ENCODE peak calls at places on chromosomes 4 and X, in ten cellular contexts. N, C, W, X, A, E, Y, T, Z and S are unnamed samples.

GRCh38 chr4:106766519-106766918 is 269.6 kb downstream of the DKK2 start:
- DNase-seq in N (no peak), C (no peak), W (no peak), X (no peak), A (no peak), E (no peak), Y (no peak), T (no peak), Z (no peak), S (no peak)

GRCh38 chrX:66200855-66201795 is 37.1 kb downstream of the HEPH start:
- DNase-seq in N (no peak), C (peak; percentile 24), W (no peak), X (no peak), A (no peak), E (no peak), Y (no peak), T (no peak), Z (no peak), S (no peak)

GRCh38 chr4:42786350-42787070 is 106.0 kb upstream of the GRXCR1 start:
- DNase-seq in N (peak; percentile 84), C (no peak), W (no peak), X (no peak), A (no peak), E (no peak), Y (no peak), T (no peak), Z (no peak), S (no peak)

GRCh38 chrX:74614193-74614909 is at the start of gene RLIM:
- DNase-seq in N (peak; percentile 93), C (peak; percentile 97), W (peak; percentile 97), X (peak; percentile 90), A (peak; percentile 90), E (peak; percentile 93), Y (peak; percentile 89), T (peak; percentile 97), Z (peak; percentile 98), S (peak; percentile 91)

GRCh38 chr4:87559090-87559837 is 30.1 kb upstream of the SPARCL1 start:
- DNase-seq in N (peak; percentile 25), C (peak; percentile 69), W (no peak), X (no peak), A (no peak), E (no peak), Y (peak; percentile 10), T (no peak), Z (no peak), S (no peak)

GRCh38 chr4:156754832-156755570 is 216.6 kb downstream of the PDGFC start:
- DNase-seq in N (no peak), C (peak; percentile 2), W (no peak), X (no peak), A (no peak), E (no peak), Y (no peak), T (no peak), Z (no peak), S (no peak)

GRCh38 chrX:120365320-120365719 is 3.4 kb downstream of the ATP1B4 start:
- DNase-seq in N (peak; percentile 47), C (peak; percentile 44), W (no peak), X (peak; percentile 15), A (no peak), E (peak; percentile 60), Y (peak; percentile 62), T (no peak), Z (no peak), S (peak; percentile 8)

GRCh38 chr4:157888281-157888680 is 284.5 kb downstream of the GASK1B start:
- DNase-seq in N (no peak), C (no peak), W (no peak), X (no peak), A (no peak), E (no peak), Y (no peak), T (no peak), Z (no peak), S (no peak)

GRCh38 chr4:184792950-184793555 is 32.7 kb downstream of the ACSL1 start:
- DNase-seq in N (peak; percentile 85), C (peak; percentile 93), W (no peak), X (no peak), A (no peak), E (no peak), Y (peak; percentile 45), T (no peak), Z (no peak), S (peak; percentile 71)

GRCh38 chrX:109533631-109534030 is 3.0 kb upstream of the NXT2 start:
- DNase-seq in N (no peak), C (no peak), W (no peak), X (no peak), A (no peak), E (no peak), Y (no peak), T (no peak), Z (no peak), S (no peak)

GRCh38 chrX:40945366-40945713 is 139.9 kb upstream of the USP9X start:
- DNase-seq in N (peak; percentile 31), C (peak; percentile 30), W (peak; percentile 76), X (peak; percentile 29), A (peak; percentile 74), E (no peak), Y (peak; percentile 55), T (no peak), Z (no peak), S (peak; percentile 5)

GRCh38 chr4:187258651-187259401 is 535.2 kb upstream of the FAT1 start:
- DNase-seq in N (no peak), C (no peak), W (no peak), X (no peak), A (no peak), E (no peak), Y (no peak), T (no peak), Z (no peak), S (no peak)

GRCh38 chrX:7132335-7133035 is 15.0 kb upstream of the STS start:
- DNase-seq in N (peak; percentile 88), C (peak; percentile 46), W (no peak), X (no peak), A (peak; percentile 38), E (no peak), Y (peak; percentile 87), T (no peak), Z (no peak), S (peak; percentile 86)

GRCh38 chrX:88865634-88866033 is 118.6 kb downstream of the CPXCR1 start:
- DNase-seq in N (no peak), C (no peak), W (no peak), X (no peak), A (no peak), E (no peak), Y (no peak), T (no peak), Z (no peak), S (no peak)

GRCh38 chr4:96347582-96347981 is 507.7 kb downstream of the PDHA2 start:
- DNase-seq in N (no peak), C (no peak), W (no peak), X (no peak), A (no peak), E (no peak), Y (no peak), T (no peak), Z (no peak), S (no peak)

GRCh38 chr4:126614456-126614855 is 1018.3 kb upstream of the INTU start:
- DNase-seq in N (no peak), C (no peak), W (no peak), X (no peak), A (no peak), E (no peak), Y (no peak), T (no peak), Z (no peak), S (no peak)

GRCh38 chrX:47859686-47860085 is 23.0 kb downstream of the ZNF81 start:
- DNase-seq in N (no peak), C (no peak), W (no peak), X (no peak), A (no peak), E (no peak), Y (no peak), T (no peak), Z (no peak), S (no peak)

GRCh38 chrX:47849776-47850175 is 13.1 kb downstream of the ZNF81 start:
- DNase-seq in N (no peak), C (no peak), W (no peak), X (no peak), A (no peak), E (no peak), Y (no peak), T (no peak), Z (no peak), S (no peak)

DNA sequence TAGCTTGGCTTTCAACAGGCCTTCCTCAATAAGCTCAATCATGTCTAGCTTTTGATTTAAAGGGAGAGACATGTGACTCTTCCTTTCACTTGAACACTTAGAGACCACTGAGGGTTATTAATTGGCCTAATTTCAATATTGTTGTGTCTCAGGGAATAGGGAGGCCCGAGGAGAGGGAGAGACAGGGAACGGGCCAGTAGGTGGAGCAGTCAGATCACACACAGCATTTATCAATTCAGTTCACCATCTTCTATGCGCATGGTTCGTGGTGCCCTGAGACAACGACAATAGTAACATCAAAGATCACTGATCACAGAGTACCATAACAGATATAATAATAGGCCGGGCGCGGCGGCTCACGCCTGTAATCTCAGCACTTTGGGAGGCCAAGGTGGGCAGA is 17.8 kb downstream of the ZNF81 start:
- DNase-seq in N (no peak), C (peak; percentile 32), W (no peak), X (peak; percentile 27), A (no peak), E (peak; percentile 49), Y (peak; percentile 24), T (no peak), Z (no peak), S (peak; percentile 6)
- TF ChIP-seq CTCF in N (no peak), C (peak; percentile 15), W (no peak), X (peak; percentile 13), A (no peak), E (peak; percentile 34), Y (peak; percentile 48), T (no peak), Z (no peak), S (peak; percentile 46)

GRCh38 chr4:15002659-15003440 is 569 bp downstream of the CPEB2 start:
- DNase-seq in N (peak; percentile 79), C (peak; percentile 90), W (peak; percentile 94), X (peak; percentile 64), A (peak; percentile 24), E (peak; percentile 79), Y (peak; percentile 80), T (peak; percentile 92), Z (peak; percentile 93), S (peak; percentile 64)
- TF ChIP-seq POLR2A in N (peak; percentile 45), C (peak; percentile 3), W (peak; percentile 45), X (no peak), A (peak; percentile 60), E (no peak), Y (peak; percentile 63), T (no peak), Z (peak; percentile 20), S (peak; percentile 76)

DNA sequence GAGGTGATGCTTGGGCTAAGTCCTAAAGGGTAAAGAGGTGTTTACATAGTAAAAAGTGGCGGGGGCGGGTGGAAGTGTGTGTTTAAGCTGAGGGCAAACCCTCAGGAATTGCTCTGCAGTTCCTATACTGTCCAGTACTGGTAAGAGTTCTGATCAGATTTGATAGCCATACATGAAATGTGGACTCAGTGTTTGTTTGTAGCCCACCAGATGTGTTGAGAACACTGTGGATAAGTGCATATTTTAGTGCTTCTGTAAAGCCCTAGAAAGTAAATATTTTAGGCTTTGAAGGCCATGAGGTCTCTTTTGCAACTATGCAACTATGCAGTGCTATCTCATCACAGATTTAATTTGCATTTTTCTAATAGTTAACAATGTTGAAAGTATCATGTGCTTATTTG is 80.6 kb upstream of the EOLA2 start:
- DNase-seq in N (no peak), C (no peak), W (no peak), X (no peak), A (no peak), E (no peak), Y (no peak), T (no peak), Z (no peak), S (no peak)
- TF ChIP-seq CTCF in N (no peak), C (no peak), W (no peak), X (no peak), A (no peak), E (no peak), Y (no peak), T (no peak), Z (no peak), S (no peak)

GRCh38 chr4:103019319-103020124 is at the start of gene SLC9B1:
- DNase-seq in N (peak; percentile 98), C (peak; percentile 94), W (peak; percentile 99), X (peak; percentile 98), A (peak; percentile 66), E (peak; percentile 98), Y (peak; percentile 97), T (peak; percentile 96), Z (peak; percentile 97), S (peak; percentile 97)
- TF ChIP-seq POLR2A in N (peak; percentile 41), C (peak; percentile 51), W (peak; percentile 78), X (peak; percentile 69), A (peak; percentile 22), E (peak; percentile 94), Y (peak; percentile 89), T (no peak), Z (no peak), S (peak; percentile 72)